ENCODE peak calls at places on chromosomes 4 and X, in five cellular contexts. H is upper lobe of left lung, Y is OCI-LY7, Z is thoracic aorta, C is cardiac muscle cell. X is an unnamed sample.

GRCh38 chrX:70535198-70535597 is 90.6 kb downstream of the DLG3 start:
- DNase-seq in H (no peak), Y (no peak), Z (no peak), C (no peak), X (no peak)

GRCh38 chr4:30714408-30715031 is 5.6 kb upstream of the PCDH7 start:
- DNase-seq in H (peak; percentile 26), Y (peak; percentile 4), Z (no peak), C (peak; percentile 74), X (no peak)

GRCh38 chr4:39730067-39730466 is 32.1 kb downstream of the UBE2K start:
- DNase-seq in H (peak; percentile 65), Y (no peak), Z (no peak), C (peak; percentile 5), X (no peak)

GRCh38 chrX:69323786-69324720 is 158.8 kb upstream of the PJA1 start:
- DNase-seq in H (no peak), Y (no peak), Z (no peak), C (no peak), X (no peak)

GRCh38 chr4:7784131-7784870 is 155.4 kb downstream of the AFAP1 start:
- DNase-seq in H (no peak), Y (no peak), Z (no peak), C (no peak), X (no peak)

GRCh38 chr4:170089274-170089742 is 448 bp downstream of the AADAT start:
- DNase-seq in H (no peak), Y (no peak), Z (no peak), C (peak; percentile 45), X (no peak)

GRCh38 chr4:159425749-159426376 is 323.0 kb downstream of the RAPGEF2 start:
- DNase-seq in H (no peak), Y (no peak), Z (no peak), C (no peak), X (no peak)

GRCh38 chrX:20623448-20623847 is 356.7 kb upstream of the RPS6KA3 start:
- DNase-seq in H (no peak), Y (no peak), Z (no peak), C (no peak), X (no peak)

GRCh38 chrX:9498236-9498635 is 33.4 kb downstream of the TBL1X start:
- DNase-seq in H (no peak), Y (no peak), Z (no peak), C (no peak), X (no peak)

GRCh38 chrX:152157042-152157441 is 18.7 kb upstream of the MAGEA10 start:
- DNase-seq in H (no peak), Y (no peak), Z (no peak), C (no peak), X (no peak)

GRCh38 chr4:147360301-147360700 is 120.6 kb upstream of the EDNRA start:
- DNase-seq in H (no peak), Y (no peak), Z (no peak), C (peak; percentile 92), X (no peak)

GRCh38 chr4:5052424-5052702 is 1.1 kb downstream of the STK32B start:
- DNase-seq in H (no peak), Y (no peak), Z (no peak), C (no peak), X (no peak)

GRCh38 chr4:48683784-48684666 is 96.1 kb downstream of the FRYL start:
- DNase-seq in H (no peak), Y (peak; percentile 34), Z (no peak), C (no peak), X (no peak)

GRCh38 chr4:48687313-48687712 is 92.8 kb downstream of the FRYL start:
- DNase-seq in H (no peak), Y (no peak), Z (no peak), C (no peak), X (no peak)

GRCh38 chr4:48680848-48681568 is 99.1 kb downstream of the FRYL start:
- DNase-seq in H (no peak), Y (no peak), Z (no peak), C (no peak), X (no peak)

GRCh38 chr4:48686369-48686768 is 93.7 kb downstream of the FRYL start:
- DNase-seq in H (no peak), Y (no peak), Z (no peak), C (no peak), X (no peak)

GRCh38 chr4:48681856-48682255 is 98.2 kb downstream of the FRYL start:
- DNase-seq in H (no peak), Y (peak; percentile 16), Z (no peak), C (peak; percentile 64), X (no peak)
- TF ChIP-seq CTCF in H (no peak), Y (peak; percentile 56), Z (no peak), C (peak; percentile 50), X (peak; percentile 39)

GRCh38 chr4:36411338-36411737 is 129.9 kb downstream of the DTHD1 start:
- DNase-seq in H (no peak), Y (no peak), Z (no peak), C (no peak), X (no peak)

GRCh38 chr4:36420111-36420679 is 138.8 kb downstream of the DTHD1 start:
- DNase-seq in H (no peak), Y (no peak), Z (no peak), C (no peak), X (no peak)

DNA sequence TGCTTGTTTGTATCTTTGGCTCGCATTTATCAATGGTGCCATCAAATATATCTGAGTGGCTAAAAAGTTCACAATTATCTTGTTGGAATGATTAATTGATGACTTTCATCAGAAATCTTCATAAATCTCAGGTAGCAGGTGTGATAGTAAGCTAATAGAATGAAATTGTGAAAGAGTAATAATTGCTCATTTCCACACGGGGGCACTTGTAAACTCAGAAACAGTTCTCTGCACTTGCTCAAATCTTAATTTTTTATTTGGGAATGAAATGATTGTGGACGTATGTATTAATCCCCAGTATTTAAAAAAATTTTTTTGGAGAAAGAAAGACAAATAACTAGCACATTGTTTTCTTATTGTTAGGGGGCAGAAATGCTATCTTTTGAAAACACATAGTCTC is 132.8 kb downstream of the DTHD1 start:
- DNase-seq in H (no peak), Y (peak; percentile 9), Z (no peak), C (no peak), X (no peak)
- TF ChIP-seq CTCF in H (no peak), Y (peak; percentile 69), Z (no peak), C (no peak), X (no peak)

DNA sequence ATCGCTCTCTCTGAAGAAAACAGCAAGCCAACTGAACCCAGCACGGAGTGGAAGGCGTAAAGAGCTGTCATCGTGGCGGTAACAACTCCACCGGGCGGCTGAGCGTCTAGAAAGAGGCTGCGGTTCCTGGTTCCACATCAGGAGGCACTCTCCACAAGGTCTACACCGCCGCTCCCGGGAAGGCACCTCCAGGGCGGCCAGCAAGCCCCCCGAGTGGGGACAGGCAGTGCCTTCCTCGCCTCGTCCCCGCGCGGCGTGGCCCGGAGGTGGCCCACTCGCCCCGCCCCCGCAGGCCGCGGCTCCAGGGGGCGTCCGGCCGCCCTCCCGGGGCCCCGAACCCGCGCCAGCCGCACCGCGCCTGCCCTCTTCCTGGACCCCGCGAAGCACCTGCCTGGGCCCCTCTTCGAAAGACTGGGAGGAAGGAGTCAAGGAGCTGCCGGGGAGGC is 747 bp downstream of the KLHL8 start:
- DNase-seq in H (peak; percentile 60), Y (peak; percentile 52), Z (no peak), C (peak; percentile 57), X (peak; percentile 11)
- TF ChIP-seq CTCF in H (no peak), Y (peak; percentile 60), Z (no peak), C (peak; percentile 20), X (peak; percentile 28)

GRCh38 chrX:120999413-120999812 is 13.9 kb upstream of the CT47A1 start:
- DNase-seq in H (no peak), Y (no peak), Z (no peak), C (no peak), X (no peak)

DNA sequence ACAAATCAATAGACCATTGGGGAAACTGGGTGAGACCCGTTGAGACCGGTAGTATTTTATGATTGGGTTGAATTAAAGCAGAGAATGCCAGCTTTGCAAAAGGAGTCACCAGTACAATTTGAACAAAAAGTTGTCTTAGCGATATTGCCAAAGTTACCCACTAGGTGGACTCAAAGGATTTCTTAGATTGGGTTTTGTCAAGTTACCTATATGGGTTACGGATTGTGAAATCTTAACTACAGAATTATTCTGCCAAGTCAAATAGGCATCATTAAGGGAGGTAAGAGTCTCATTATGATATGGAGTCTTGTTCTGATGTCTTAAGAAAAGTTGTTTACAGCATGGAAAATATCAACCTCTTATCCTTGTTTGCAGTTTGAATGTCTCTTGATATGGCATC is 15.0 kb upstream of the CT47A1 start:
- DNase-seq in H (no peak), Y (peak; percentile 3), Z (no peak), C (peak; percentile 59), X (no peak)
- TF ChIP-seq CTCF in H (no peak), Y (peak; percentile 62), Z (no peak), C (peak; percentile 36), X (no peak)

GRCh38 chr4:152172146-152172545 is 363.7 kb downstream of the FBXW7 start:
- DNase-seq in H (no peak), Y (no peak), Z (no peak), C (no peak), X (no peak)

GRCh38 chr4:152171556-152171955 is 364.3 kb downstream of the FBXW7 start:
- DNase-seq in H (no peak), Y (no peak), Z (no peak), C (no peak), X (no peak)

GRCh38 chr4:152166567-152166966 is 369.3 kb downstream of the FBXW7 start:
- DNase-seq in H (no peak), Y (no peak), Z (no peak), C (peak; percentile 19), X (no peak)

GRCh38 chr4:152169666-152170065 is 366.2 kb downstream of the FBXW7 start:
- DNase-seq in H (no peak), Y (no peak), Z (no peak), C (no peak), X (no peak)

DNA sequence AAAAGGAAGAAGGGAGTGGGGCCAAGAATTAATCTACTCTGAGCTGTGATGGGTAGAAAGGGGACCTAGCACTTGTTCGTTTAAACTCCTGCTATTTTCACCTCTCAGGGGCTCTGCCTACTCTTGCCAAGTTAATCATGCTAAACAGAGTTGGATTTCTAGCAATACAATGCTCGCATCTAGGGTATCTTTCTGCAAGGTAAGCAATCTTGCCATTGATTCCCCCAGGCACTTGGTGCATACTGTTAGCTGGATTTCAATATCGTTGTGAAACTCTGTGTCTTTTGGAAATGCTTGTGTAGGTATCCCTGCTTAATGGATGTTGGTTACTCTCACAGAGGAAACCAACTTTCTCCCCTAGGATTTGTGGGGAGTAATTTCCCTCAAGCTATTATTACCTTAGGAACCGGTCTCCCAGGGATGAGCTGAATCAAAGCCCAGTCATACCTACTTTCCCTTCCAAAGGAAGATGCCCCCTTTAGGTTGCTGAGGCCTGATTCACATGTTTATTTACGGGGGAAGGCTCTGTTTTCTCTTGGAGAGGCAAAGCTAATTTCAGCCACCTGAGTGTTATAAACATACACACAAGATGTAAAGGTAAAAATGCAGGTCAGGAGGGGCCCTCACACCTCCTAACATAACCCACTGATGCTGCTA is 366.8 kb downstream of the FBXW7 start:
- DNase-seq in H (no peak), Y (no peak), Z (no peak), C (no peak), X (no peak)
- TF ChIP-seq CTCF in H (no peak), Y (no peak), Z (no peak), C (no peak), X (no peak)